ENCODE peak calls at places on chromosome 4, in six cellular contexts. One of them, this sample, is unnamed.
A peak's percentile ranks its signal among the peaks of the same experiment; 100 is the strongest.

GRCh38 chr4:121307441-121308327 is 73.1 kb downstream of the QRFPR start:
- DNase-seq in SK-N-SH: no peak
- DNase-seq in ascending aorta: no peak
- DNase-seq in CD8-positive, alpha-beta T cell: no peak
- DNase-seq in uterus: no peak
- DNase-seq in AG04450: no peak
- DNase-seq in this sample: no peak

GRCh38 chr4:7046971-7047370 is 3.8 kb downstream of the TADA2B start:
- DNase-seq in SK-N-SH: no peak
- DNase-seq in ascending aorta: no peak
- DNase-seq in CD8-positive, alpha-beta T cell: no peak
- DNase-seq in uterus: no peak
- DNase-seq in AG04450: no peak
- DNase-seq in this sample: no peak

GRCh38 chr4:145732416-145732815 is 52.5 kb downstream of the C4orf51 start:
- DNase-seq in SK-N-SH: no peak
- DNase-seq in ascending aorta: no peak
- DNase-seq in CD8-positive, alpha-beta T cell: no peak
- DNase-seq in uterus: no peak
- DNase-seq in AG04450: no peak
- DNase-seq in this sample: no peak

GRCh38 chr4:56653461-56654237 is 27.4 kb downstream of the HOPX start:
- DNase-seq in SK-N-SH: no peak
- DNase-seq in ascending aorta: no peak
- DNase-seq in CD8-positive, alpha-beta T cell: no peak
- DNase-seq in uterus: no peak
- DNase-seq in AG04450: no peak
- DNase-seq in this sample: no peak

GRCh38 chr4:140703463-140703862 is 52.7 kb downstream of the TBC1D9 start:
- DNase-seq in SK-N-SH: no peak
- DNase-seq in ascending aorta: no peak
- DNase-seq in CD8-positive, alpha-beta T cell: no peak
- DNase-seq in uterus: no peak
- DNase-seq in AG04450: no peak
- DNase-seq in this sample: no peak

GRCh38 chr4:185920171-185920570 is 108.2 kb upstream of the SORBS2 start:
- DNase-seq in SK-N-SH: no peak
- DNase-seq in ascending aorta: no peak
- DNase-seq in CD8-positive, alpha-beta T cell: no peak
- DNase-seq in uterus: no peak
- DNase-seq in AG04450: no peak
- DNase-seq in this sample: no peak

GRCh38 chr4:52111995-52112394 is 60.9 kb downstream of the SPATA18 start:
- DNase-seq in SK-N-SH: no peak
- DNase-seq in ascending aorta: no peak
- DNase-seq in CD8-positive, alpha-beta T cell: no peak
- DNase-seq in uterus: no peak
- DNase-seq in AG04450: no peak
- DNase-seq in this sample: no peak

GRCh38 chr4:11535333-11535732 is 106.6 kb upstream of the HS3ST1 start:
- DNase-seq in SK-N-SH: no peak
- DNase-seq in ascending aorta: no peak
- DNase-seq in CD8-positive, alpha-beta T cell: no peak
- DNase-seq in uterus: no peak
- DNase-seq in AG04450: no peak
- DNase-seq in this sample: no peak

GRCh38 chr4:178599521-178599920 is 1157.3 kb upstream of the AGA start:
- DNase-seq in SK-N-SH: peak; percentile 2
- DNase-seq in ascending aorta: no peak
- DNase-seq in CD8-positive, alpha-beta T cell: no peak
- DNase-seq in uterus: no peak
- DNase-seq in AG04450: no peak
- DNase-seq in this sample: no peak

DNA sequence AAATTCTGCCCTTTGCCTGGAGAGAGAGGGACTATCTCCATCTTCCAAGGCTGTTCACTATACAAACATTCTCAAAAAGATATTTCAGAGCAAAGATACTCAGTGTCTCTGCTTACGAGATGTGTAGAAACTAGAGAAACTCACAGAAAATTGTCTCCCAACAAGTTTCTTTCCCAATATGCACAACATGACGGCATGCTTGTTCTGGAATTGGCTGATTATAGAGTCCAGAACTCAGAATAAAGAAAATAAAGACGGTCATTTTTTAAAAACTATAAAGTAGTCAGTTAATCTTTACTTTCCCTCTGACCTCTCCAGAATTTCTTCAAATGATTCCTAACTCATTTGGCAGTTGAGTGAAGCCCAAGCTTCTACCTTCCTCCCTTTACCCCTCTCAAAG is 285.5 kb upstream of the KLF3 start:
- DNase-seq in SK-N-SH: no peak
- DNase-seq in ascending aorta: no peak
- DNase-seq in CD8-positive, alpha-beta T cell: no peak
- DNase-seq in uterus: no peak
- DNase-seq in AG04450: no peak
- DNase-seq in this sample: no peak
- H3K27ac ChIP-seq in SK-N-SH: no peak overlapping the region
- H3K27ac ChIP-seq in ascending aorta: no peak overlapping the region
- H3K27ac ChIP-seq in CD8-positive, alpha-beta T cell: no peak overlapping the region
- H3K27ac ChIP-seq in uterus: no peak overlapping the region
- H3K27ac ChIP-seq in AG04450: no peak overlapping the region
- H3K27ac ChIP-seq in this sample: no peak overlapping the region

GRCh38 chr4:181549789-181550188 is 693.4 kb upstream of the TENM3 start:
- DNase-seq in SK-N-SH: no peak
- DNase-seq in ascending aorta: no peak
- DNase-seq in CD8-positive, alpha-beta T cell: no peak
- DNase-seq in uterus: no peak
- DNase-seq in AG04450: no peak
- DNase-seq in this sample: no peak
- H3K27ac ChIP-seq in SK-N-SH: no peak overlapping the region
- H3K27ac ChIP-seq in ascending aorta: no peak overlapping the region
- H3K27ac ChIP-seq in CD8-positive, alpha-beta T cell: no peak overlapping the region
- H3K27ac ChIP-seq in uterus: no peak overlapping the region
- H3K27ac ChIP-seq in AG04450: peak overlapping the region; percentile 40
- H3K27ac ChIP-seq in this sample: no peak overlapping the region

GRCh38 chr4:15809058-15809457 is 30.9 kb downstream of the CD38 start:
- DNase-seq in SK-N-SH: no peak
- DNase-seq in ascending aorta: no peak
- DNase-seq in CD8-positive, alpha-beta T cell: no peak
- DNase-seq in uterus: no peak
- DNase-seq in AG04450: no peak
- DNase-seq in this sample: no peak
- H3K27ac ChIP-seq in SK-N-SH: no peak overlapping the region
- H3K27ac ChIP-seq in ascending aorta: no peak overlapping the region
- H3K27ac ChIP-seq in CD8-positive, alpha-beta T cell: no peak overlapping the region
- H3K27ac ChIP-seq in uterus: no peak overlapping the region
- H3K27ac ChIP-seq in AG04450: no peak overlapping the region
- H3K27ac ChIP-seq in this sample: no peak overlapping the region

GRCh38 chr4:111957992-111958391 is 187.3 kb upstream of the FAM241A start:
- DNase-seq in SK-N-SH: no peak
- DNase-seq in ascending aorta: no peak
- DNase-seq in CD8-positive, alpha-beta T cell: no peak
- DNase-seq in uterus: no peak
- DNase-seq in AG04450: no peak
- DNase-seq in this sample: no peak
- H3K27ac ChIP-seq in SK-N-SH: no peak overlapping the region
- H3K27ac ChIP-seq in ascending aorta: no peak overlapping the region
- H3K27ac ChIP-seq in CD8-positive, alpha-beta T cell: no peak overlapping the region
- H3K27ac ChIP-seq in uterus: no peak overlapping the region
- H3K27ac ChIP-seq in AG04450: no peak overlapping the region
- H3K27ac ChIP-seq in this sample: no peak overlapping the region